ENCODE peak calls at places on chromosomes 16 and 17, in seven cellular contexts. One of them, this sample, is unnamed.

GRCh38 chr16:14225457-14225856 is 154.3 kb downstream of the MRTFB start:
- DNase-seq in right atrium auricular region: no peak
- DNase-seq in activated naive CD8-positive, alpha-beta T cell treated with anti-CD3 and anti-CD28 coated beads, Interleukin-2, amount 50 U/mL, for 16 hours: no peak
- DNase-seq in amygdala: no peak
- DNase-seq in GM23248: no peak
- DNase-seq in nucleus accumbens: no peak
- DNase-seq in stimulated activated CD4-positive, alpha-beta T cell treated with anti-CD3 and anti-CD28 coated beads, TNF-alpha, amount 100 ng/mL, for 1 hour: no peak
- DNase-seq in this sample: no peak

GRCh38 chr17:740240-741055 is 8.1 kb downstream of the TLCD3A start:
- DNase-seq in stimulated activated CD4-positive, alpha-beta T cell treated with anti-CD3 and anti-CD28 coated beads, TNF-alpha, amount 100 ng/mL, for 1 hour: no peak
- DNase-seq in activated naive CD8-positive, alpha-beta T cell treated with anti-CD3 and anti-CD28 coated beads, Interleukin-2, amount 50 U/mL, for 16 hours: no peak
- DNase-seq in right atrium auricular region: no peak
- DNase-seq in amygdala: no peak
- DNase-seq in nucleus accumbens: no peak
- DNase-seq in GM23248: no peak
- DNase-seq in this sample: no peak

GRCh38 chr16:71895679-71896385 is 501 bp downstream of the IST1 start:
- DNase-seq in right atrium auricular region: no peak
- DNase-seq in nucleus accumbens: no peak
- DNase-seq in activated naive CD8-positive, alpha-beta T cell treated with anti-CD3 and anti-CD28 coated beads, Interleukin-2, amount 50 U/mL, for 16 hours: no peak
- DNase-seq in stimulated activated CD4-positive, alpha-beta T cell treated with anti-CD3 and anti-CD28 coated beads, TNF-alpha, amount 100 ng/mL, for 1 hour: no peak
- DNase-seq in GM23248: peak; percentile 68
- DNase-seq in amygdala: no peak
- DNase-seq in this sample: no peak

GRCh38 chr17:8226536-8227237 is 16.3 kb upstream of the AURKB start:
- DNase-seq in nucleus accumbens: peak; percentile 65
- DNase-seq in GM23248: peak; percentile 95
- DNase-seq in stimulated activated CD4-positive, alpha-beta T cell treated with anti-CD3 and anti-CD28 coated beads, TNF-alpha, amount 100 ng/mL, for 1 hour: no peak
- DNase-seq in activated naive CD8-positive, alpha-beta T cell treated with anti-CD3 and anti-CD28 coated beads, Interleukin-2, amount 50 U/mL, for 16 hours: no peak
- DNase-seq in amygdala: peak; percentile 58
- DNase-seq in right atrium auricular region: peak; percentile 85
- DNase-seq in this sample: peak; percentile 74

GRCh38 chr17:16652847-16653366 is 743 bp downstream of the ZNF624 start:
- DNase-seq in amygdala: no peak
- DNase-seq in nucleus accumbens: no peak
- DNase-seq in stimulated activated CD4-positive, alpha-beta T cell treated with anti-CD3 and anti-CD28 coated beads, TNF-alpha, amount 100 ng/mL, for 1 hour: no peak
- DNase-seq in right atrium auricular region: no peak
- DNase-seq in GM23248: no peak
- DNase-seq in activated naive CD8-positive, alpha-beta T cell treated with anti-CD3 and anti-CD28 coated beads, Interleukin-2, amount 50 U/mL, for 16 hours: no peak
- DNase-seq in this sample: no peak

GRCh38 chr17:60391419-60392041 is 403 bp downstream of the USP32 start:
- DNase-seq in GM23248: no peak
- DNase-seq in right atrium auricular region: no peak
- DNase-seq in stimulated activated CD4-positive, alpha-beta T cell treated with anti-CD3 and anti-CD28 coated beads, TNF-alpha, amount 100 ng/mL, for 1 hour: no peak
- DNase-seq in activated naive CD8-positive, alpha-beta T cell treated with anti-CD3 and anti-CD28 coated beads, Interleukin-2, amount 50 U/mL, for 16 hours: no peak
- DNase-seq in amygdala: no peak
- DNase-seq in nucleus accumbens: no peak
- DNase-seq in this sample: peak; percentile 68

GRCh38 chr17:39018267-39019134 is 51.3 kb upstream of the FBXO47 start:
- DNase-seq in nucleus accumbens: no peak
- DNase-seq in activated naive CD8-positive, alpha-beta T cell treated with anti-CD3 and anti-CD28 coated beads, Interleukin-2, amount 50 U/mL, for 16 hours: no peak
- DNase-seq in stimulated activated CD4-positive, alpha-beta T cell treated with anti-CD3 and anti-CD28 coated beads, TNF-alpha, amount 100 ng/mL, for 1 hour: no peak
- DNase-seq in amygdala: no peak
- DNase-seq in GM23248: no peak
- DNase-seq in right atrium auricular region: no peak
- DNase-seq in this sample: no peak

GRCh38 chr16:88917915-88918627 is 51.6 kb upstream of the PABPN1L start:
- DNase-seq in amygdala: no peak
- DNase-seq in GM23248: no peak
- DNase-seq in activated naive CD8-positive, alpha-beta T cell treated with anti-CD3 and anti-CD28 coated beads, Interleukin-2, amount 50 U/mL, for 16 hours: no peak
- DNase-seq in nucleus accumbens: no peak
- DNase-seq in right atrium auricular region: no peak
- DNase-seq in stimulated activated CD4-positive, alpha-beta T cell treated with anti-CD3 and anti-CD28 coated beads, TNF-alpha, amount 100 ng/mL, for 1 hour: no peak
- DNase-seq in this sample: no peak

GRCh38 chr17:80730739-80731138 is 186.1 kb downstream of the RPTOR start:
- DNase-seq in stimulated activated CD4-positive, alpha-beta T cell treated with anti-CD3 and anti-CD28 coated beads, TNF-alpha, amount 100 ng/mL, for 1 hour: no peak
- DNase-seq in nucleus accumbens: no peak
- DNase-seq in activated naive CD8-positive, alpha-beta T cell treated with anti-CD3 and anti-CD28 coated beads, Interleukin-2, amount 50 U/mL, for 16 hours: no peak
- DNase-seq in amygdala: no peak
- DNase-seq in right atrium auricular region: no peak
- DNase-seq in GM23248: no peak
- DNase-seq in this sample: no peak

GRCh38 chr16:79168321-79168720 is 432.2 kb downstream of the MAF start:
- DNase-seq in amygdala: no peak
- DNase-seq in nucleus accumbens: no peak
- DNase-seq in GM23248: no peak
- DNase-seq in stimulated activated CD4-positive, alpha-beta T cell treated with anti-CD3 and anti-CD28 coated beads, TNF-alpha, amount 100 ng/mL, for 1 hour: no peak
- DNase-seq in right atrium auricular region: no peak
- DNase-seq in activated naive CD8-positive, alpha-beta T cell treated with anti-CD3 and anti-CD28 coated beads, Interleukin-2, amount 50 U/mL, for 16 hours: no peak
- DNase-seq in this sample: no peak

GRCh38 chr16:2236362-2237075 is at the start of gene DNASE1L2:
- DNase-seq in amygdala: no peak
- DNase-seq in activated naive CD8-positive, alpha-beta T cell treated with anti-CD3 and anti-CD28 coated beads, Interleukin-2, amount 50 U/mL, for 16 hours: no peak
- DNase-seq in nucleus accumbens: no peak
- DNase-seq in right atrium auricular region: no peak
- DNase-seq in stimulated activated CD4-positive, alpha-beta T cell treated with anti-CD3 and anti-CD28 coated beads, TNF-alpha, amount 100 ng/mL, for 1 hour: no peak
- DNase-seq in GM23248: peak; percentile 76
- DNase-seq in this sample: peak; percentile 58